ENCODE peak calls at places on chromosome 17, in four cellular contexts. One of them, this sample, is unnamed.
A peak's percentile ranks its signal among the peaks of the same experiment; 100 is the strongest.

GRCh38 chr17:75927286-75927922 is 13.4 kb downstream of the FBF1 start:
- DNase-seq in K562: peak; percentile 81
- DNase-seq in A549: peak; percentile 62
- DNase-seq in GM12878: no peak
- DNase-seq in this sample: no peak

GRCh38 chr17:82687871-82688270 is 10.6 kb downstream of the RAB40B start:
- DNase-seq in GM12878: no peak
- DNase-seq in A549: no peak
- DNase-seq in K562: no peak
- DNase-seq in this sample: no peak

GRCh38 chr17:57607553-57608120 is 137.5 kb downstream of the CCDC182 start:
- DNase-seq in GM12878: no peak
- DNase-seq in A549: no peak
- DNase-seq in K562: no peak
- DNase-seq in this sample: no peak

GRCh38 chr17:32496348-32497078 is 9.7 kb downstream of the CDK5R1 start:
- DNase-seq in K562: no peak
- DNase-seq in GM12878: no peak
- DNase-seq in A549: no peak
- DNase-seq in this sample: peak; percentile 68

GRCh38 chr17:73007447-73007846 is 85.0 kb downstream of the SLC39A11 start:
- DNase-seq in A549: no peak
- DNase-seq in K562: no peak
- DNase-seq in GM12878: no peak
- DNase-seq in this sample: peak; percentile 80

GRCh38 chr17:18158022-18158600 is 25.5 kb upstream of the ALKBH5 start:
- DNase-seq in K562: peak; percentile 93
- DNase-seq in GM12878: peak; percentile 68
- DNase-seq in A549: peak; percentile 84
- DNase-seq in this sample: peak; percentile 85

GRCh38 chr17:72837335-72837734 is 255.2 kb downstream of the SLC39A11 start:
- DNase-seq in A549: no peak
- DNase-seq in K562: no peak
- DNase-seq in GM12878: no peak
- DNase-seq in this sample: no peak

GRCh38 chr17:15648384-15648783 is 28.9 kb upstream of the FBXW10B start:
- DNase-seq in GM12878: no peak
- DNase-seq in K562: no peak
- DNase-seq in A549: no peak
- DNase-seq in this sample: no peak

GRCh38 chr17:30222741-30223175 is 12.7 kb downstream of the SLC6A4 start:
- DNase-seq in A549: no peak
- DNase-seq in GM12878: no peak
- DNase-seq in K562: no peak
- DNase-seq in this sample: no peak

GRCh38 chr17:69733171-69734014 is 318.9 kb downstream of the MAP2K6 start:
- DNase-seq in A549: peak; percentile 26
- DNase-seq in GM12878: no peak
- DNase-seq in K562: no peak
- DNase-seq in this sample: peak; percentile 88

GRCh38 chr17:54906713-54907112 is 6.1 kb downstream of the TOM1L1 start:
- DNase-seq in K562: no peak
- DNase-seq in GM12878: no peak
- DNase-seq in A549: no peak
- DNase-seq in this sample: no peak

GRCh38 chr17:7394452-7395191 is at the start of gene PLSCR3:
- DNase-seq in GM12878: peak; percentile 26
- DNase-seq in K562: peak; percentile 89
- DNase-seq in A549: peak; percentile 83
- DNase-seq in this sample: peak; percentile 84

GRCh38 chr17:82561429-82562035 is 42.0 kb downstream of the FOXK2 start:
- DNase-seq in A549: no peak
- DNase-seq in GM12878: no peak
- DNase-seq in K562: no peak
- DNase-seq in this sample: no peak

DNA sequence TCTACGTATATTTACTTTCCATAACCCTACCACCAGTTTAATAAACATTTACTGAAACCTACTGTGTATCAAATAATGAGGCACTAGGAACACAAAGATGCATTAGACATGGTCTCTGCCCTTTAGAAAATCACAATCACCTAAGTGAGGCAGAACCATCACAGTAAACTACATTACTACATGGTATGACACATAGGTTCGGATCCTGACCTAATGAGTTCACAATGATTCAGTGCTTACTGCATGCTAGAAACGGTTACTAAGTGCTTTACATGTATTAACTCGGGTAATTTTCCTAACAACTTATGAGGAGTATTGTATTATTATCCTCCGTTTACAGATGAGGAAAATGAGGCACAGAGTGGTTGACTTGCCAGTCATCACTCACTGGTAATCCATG is 5.2 kb upstream of the SYNRG start:
- DNase-seq in A549: no peak
- DNase-seq in K562: no peak
- DNase-seq in GM12878: no peak
- DNase-seq in this sample: peak; percentile 93
- TF ChIP-seq RCOR1 in A549: no peak
- TF ChIP-seq RCOR1 in K562: no peak
- TF ChIP-seq RCOR1 in GM12878: no peak
- TF ChIP-seq RCOR1 in this sample: no peak

DNA sequence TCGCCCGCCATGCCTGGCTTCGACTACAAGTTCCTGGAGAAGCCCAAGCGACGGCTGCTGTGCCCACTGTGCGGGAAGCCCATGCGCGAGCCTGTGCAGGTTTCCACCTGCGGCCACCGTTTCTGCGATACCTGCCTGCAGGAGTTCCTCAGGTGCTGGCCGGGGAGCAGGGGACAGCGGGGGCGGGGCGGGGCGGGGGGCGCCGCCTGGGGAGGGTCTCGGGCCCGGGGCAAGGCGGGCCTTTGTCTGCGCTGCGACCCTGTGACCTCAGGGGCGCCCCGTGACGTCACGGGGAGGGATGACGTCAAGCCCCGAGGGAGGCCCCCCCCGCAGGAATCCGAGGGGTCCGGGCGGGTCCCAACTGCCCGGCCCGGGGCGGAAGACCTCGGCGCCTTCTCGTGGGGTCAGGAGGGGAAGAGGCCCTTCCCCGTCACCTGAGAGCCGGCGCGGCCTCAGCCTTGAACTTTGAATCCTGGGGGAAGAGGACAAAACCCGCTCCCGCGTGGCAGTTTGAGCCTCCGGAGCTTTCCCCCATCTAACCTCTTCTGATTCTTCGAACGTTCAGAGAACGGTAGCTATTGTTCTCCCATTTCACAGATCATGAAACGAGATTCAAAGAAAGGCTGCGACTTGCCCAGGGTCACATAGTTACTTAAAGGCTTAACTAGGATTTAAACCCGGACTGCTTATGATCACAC is 442 bp downstream of the TRAF4 start:
- DNase-seq in K562: peak; percentile 91
- DNase-seq in A549: peak; percentile 81
- DNase-seq in GM12878: no peak
- DNase-seq in this sample: peak; percentile 41
- TF ChIP-seq POLR2A in K562: peak; percentile 67
- TF ChIP-seq POLR2A in A549: no peak
- TF ChIP-seq POLR2A in GM12878: no peak
- TF ChIP-seq POLR2A in this sample: no peak

DNA sequence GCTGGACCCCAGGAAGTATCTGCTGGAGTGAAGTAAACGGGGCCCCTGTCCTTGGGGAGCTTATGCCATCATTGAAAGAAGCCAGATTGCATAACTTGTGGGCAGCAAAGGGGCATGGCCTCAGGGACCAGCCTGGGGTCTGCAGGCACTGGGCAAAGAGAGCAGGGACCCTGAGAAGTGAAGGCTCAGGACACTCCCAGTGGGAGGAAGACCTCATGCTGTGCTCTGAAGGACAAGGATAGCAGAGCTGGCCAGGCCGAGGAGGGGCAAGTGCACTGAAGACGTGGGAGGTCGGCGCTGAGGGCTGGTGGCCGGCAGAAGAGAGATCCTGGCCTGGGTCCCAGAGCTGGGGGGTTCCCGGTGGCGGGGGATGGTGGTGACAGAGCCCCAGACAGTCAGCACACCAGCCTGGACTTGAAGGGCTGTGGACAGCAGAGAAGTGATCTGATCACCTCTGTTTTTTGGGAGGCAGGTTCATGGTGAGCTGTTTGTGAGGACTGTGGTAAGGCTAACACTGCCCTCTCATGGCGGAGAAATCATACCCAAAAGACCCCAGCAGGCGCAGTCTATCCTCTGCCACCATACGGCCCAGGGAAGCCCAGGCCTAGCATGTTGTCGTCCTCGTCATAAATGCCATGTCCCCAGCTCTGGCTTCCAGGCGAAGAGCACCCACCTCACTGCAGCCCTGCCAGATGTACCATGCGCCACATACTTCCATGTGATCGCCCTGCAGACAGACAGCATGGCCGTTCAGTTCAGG is 7.1 kb upstream of the CNP start:
- DNase-seq in GM12878: no peak
- DNase-seq in K562: peak; percentile 65
- DNase-seq in A549: peak; percentile 82
- DNase-seq in this sample: peak; percentile 66
- TF ChIP-seq RCOR1 in GM12878: no peak
- TF ChIP-seq RCOR1 in K562: no peak
- TF ChIP-seq RCOR1 in A549: no peak
- TF ChIP-seq RCOR1 in this sample: no peak

DNA sequence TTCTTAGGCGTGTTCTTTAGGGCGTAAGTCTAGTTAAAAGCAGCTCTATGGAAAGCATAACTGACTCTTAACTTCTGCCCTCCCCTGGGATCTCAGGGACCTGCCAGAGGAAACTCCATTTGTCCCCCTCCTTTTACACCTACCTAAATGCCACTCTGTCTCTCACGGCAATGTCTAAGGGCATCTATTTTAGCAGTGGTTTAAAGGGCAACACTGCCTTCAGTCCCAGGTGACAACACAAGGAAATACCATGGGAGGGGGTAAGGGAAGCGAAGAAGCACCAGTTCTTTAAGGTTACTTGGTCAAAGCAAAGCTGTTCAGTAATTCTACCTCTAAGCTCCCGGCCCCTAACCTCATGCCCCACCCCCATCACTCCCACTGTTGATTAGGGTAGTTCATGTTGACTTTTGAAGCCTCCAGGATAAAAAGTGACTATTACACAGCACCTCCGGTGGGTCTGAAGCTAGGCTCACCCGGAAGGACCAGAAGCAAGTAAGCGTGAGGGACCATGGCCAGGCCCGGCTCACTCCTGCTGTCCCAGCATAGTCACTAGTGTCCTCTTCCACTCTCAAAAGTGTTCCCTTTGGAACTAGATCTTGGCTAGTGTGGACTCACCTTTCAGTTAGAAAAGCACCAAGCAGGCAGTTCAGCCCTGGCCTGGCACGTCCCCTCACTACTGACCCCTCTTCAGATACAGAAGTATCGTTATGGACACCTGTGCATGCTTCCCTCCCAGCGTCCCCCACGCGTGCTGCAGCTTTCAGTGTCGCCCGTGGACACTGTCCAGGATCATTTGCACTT is 47.0 kb downstream of the CYTH1 start:
- DNase-seq in GM12878: no peak
- DNase-seq in K562: no peak
- DNase-seq in A549: no peak
- DNase-seq in this sample: no peak
- TF ChIP-seq POLR2A in GM12878: peak; percentile 28
- TF ChIP-seq POLR2A in K562: no peak
- TF ChIP-seq POLR2A in A549: no peak
- TF ChIP-seq POLR2A in this sample: no peak

GRCh38 chr17:74152591-74153455 is 50.7 kb upstream of the RPL38 start:
- DNase-seq in GM12878: no peak
- DNase-seq in K562: no peak
- DNase-seq in A549: no peak
- DNase-seq in this sample: no peak
- TF ChIP-seq RCOR1 in GM12878: no peak
- TF ChIP-seq RCOR1 in K562: no peak
- TF ChIP-seq RCOR1 in A549: no peak
- TF ChIP-seq RCOR1 in this sample: no peak

DNA sequence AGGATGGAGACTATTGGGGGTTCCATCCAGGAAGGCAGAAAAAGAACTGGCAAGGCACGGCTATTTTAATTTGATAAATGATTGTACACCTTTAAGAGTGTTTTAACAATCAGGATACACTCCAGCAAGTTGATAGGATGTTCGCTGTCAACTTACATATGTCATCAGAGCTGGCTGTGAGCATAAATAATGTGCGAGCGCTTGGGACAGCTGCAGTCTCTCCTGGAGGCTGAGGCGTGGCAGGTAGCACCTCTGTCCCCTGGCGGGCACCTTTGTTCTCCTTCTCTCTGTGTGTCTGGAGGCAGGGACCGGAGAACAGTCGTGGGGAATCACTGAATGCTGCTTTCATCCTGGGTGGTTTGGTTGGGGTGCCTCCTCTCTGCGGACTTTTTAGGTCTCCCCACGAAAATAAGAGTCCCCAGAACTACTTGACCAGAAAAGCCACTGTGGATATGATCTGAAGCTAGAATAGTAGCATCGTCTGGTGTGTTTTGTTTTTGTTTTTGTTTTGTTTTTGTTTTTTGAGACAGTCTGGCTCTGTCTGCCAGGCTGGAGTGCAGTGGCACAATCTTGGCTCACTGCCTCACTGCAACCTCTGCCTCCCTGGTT is 9.4 kb downstream of the BAHCC1 start:
- DNase-seq in GM12878: no peak
- DNase-seq in K562: no peak
- DNase-seq in A549: no peak
- DNase-seq in this sample: no peak
- TF ChIP-seq POLR2A in GM12878: no peak
- TF ChIP-seq POLR2A in K562: no peak
- TF ChIP-seq POLR2A in A549: no peak
- TF ChIP-seq POLR2A in this sample: no peak

GRCh38 chr17:40617678-40618240 is 29.9 kb downstream of the SMARCE1 start:
- DNase-seq in GM12878: no peak
- DNase-seq in A549: no peak
- DNase-seq in K562: no peak
- DNase-seq in this sample: no peak
- TF ChIP-seq RCOR1 in GM12878: no peak
- TF ChIP-seq RCOR1 in A549: no peak
- TF ChIP-seq RCOR1 in K562: no peak
- TF ChIP-seq RCOR1 in this sample: no peak